ENCODE peak calls at places on chromosomes 7 and 10, in ten cellular contexts. L, J, Q, X, A, P, V, H, N and E are unnamed samples.

GRCh38 chr10:71985542-71986250 is 21.5 kb downstream of the CHST3 start:
- DNase-seq in A (no peak), J (no peak), V (no peak), Q (no peak), N (no peak), H (no peak), X (no peak), P (peak; percentile 49), L (no peak), E (no peak)

GRCh38 chr10:35641430-35642015 is 573 bp downstream of the FZD8 start:
- DNase-seq in A (peak; percentile 32), V (no peak), L (no peak), Q (no peak), P (no peak), X (no peak), H (no peak), J (peak; percentile 27), N (no peak), E (no peak)

GRCh38 chr10:43667736-43668371 is 19.2 kb upstream of the ZNF32 start:
- DNase-seq in A (no peak), H (no peak), N (no peak), J (no peak), L (no peak), V (no peak), Q (no peak), P (no peak), X (no peak), E (no peak)

GRCh38 chr10:68594405-68594804 is 34.3 kb downstream of the TET1 start:
- DNase-seq in A (peak; percentile 16), P (no peak), J (no peak), Q (no peak), V (no peak), X (no peak), L (no peak), N (no peak), H (no peak), E (no peak)

GRCh38 chr10:104301907-104302690 is 33.1 kb downstream of the GSTO2 start:
- DNase-seq in N (no peak), H (no peak), P (no peak), A (no peak), L (no peak), Q (no peak), X (no peak), J (no peak), V (no peak), E (no peak)

GRCh38 chr10:22321831-22322662 is 1.1 kb downstream of the BMI1 start:
- DNase-seq in A (peak; percentile 46), H (no peak), Q (no peak), P (peak; percentile 66), X (no peak), L (no peak), N (no peak), J (peak; percentile 34), V (no peak), E (peak; percentile 26)

GRCh38 chr10:73858013-73858708 is 16.2 kb downstream of the CAMK2G start:
- DNase-seq in N (peak; percentile 37), Q (no peak), X (no peak), H (no peak), V (no peak), L (no peak), A (no peak), P (no peak), J (no peak), E (no peak)

GRCh38 chr7:46839651-46840050 is 742.3 kb downstream of the TNS3 start:
- DNase-seq in P (no peak), L (no peak), Q (no peak), N (no peak), V (no peak), J (no peak), H (no peak), A (no peak), X (no peak), E (no peak)

GRCh38 chr10:125159486-125159931 is 854 bp downstream of the CTBP2 start:
- DNase-seq in A (no peak), J (peak; percentile 31), H (no peak), P (peak; percentile 67), N (no peak), X (no peak), V (no peak), Q (no peak), L (no peak), E (no peak)

GRCh38 chr7:154587812-154588211 is 415.1 kb downstream of the PAXIP1 start:
- DNase-seq in L (no peak), A (no peak), N (no peak), V (peak; percentile 35), P (no peak), H (no peak), Q (no peak), J (no peak), X (no peak), E (no peak)

GRCh38 chr7:73521636-73522080 is 435 bp downstream of the BAZ1B start:
- DNase-seq in A (peak; percentile 55), J (peak; percentile 64), N (no peak), L (no peak), Q (no peak), V (peak; percentile 61), X (no peak), P (peak; percentile 85), H (peak; percentile 38), E (no peak)

GRCh38 chr10:50807851-50808776 is 68.4 kb downstream of the ASAH2B start:
- DNase-seq in L (no peak), P (no peak), A (no peak), V (no peak), X (no peak), N (no peak), H (no peak), J (no peak), Q (no peak), E (no peak)

GRCh38 chr10:98013122-98013521 is 17.3 kb downstream of the CRTAC1 start:
- DNase-seq in Q (no peak), X (no peak), H (no peak), L (no peak), J (no peak), N (no peak), P (no peak), V (no peak), A (no peak), E (no peak)

GRCh38 chr10:4825868-4826787 is at the start of gene AKR1E2:
- DNase-seq in J (peak; percentile 98), A (peak; percentile 92), H (peak; percentile 59), X (peak; percentile 87), N (peak; percentile 56), V (no peak), Q (peak; percentile 61), P (peak; percentile 96), L (peak; percentile 60), E (peak; percentile 68)

GRCh38 chr10:7192831-7193348 is 217.9 kb downstream of the SFMBT2 start:
- DNase-seq in A (no peak), L (peak; percentile 45), Q (peak; percentile 53), X (no peak), N (no peak), J (no peak), V (no peak), H (peak; percentile 15), P (no peak), E (peak; percentile 15)

GRCh38 chr7:142908921-142909870 is 23.7 kb upstream of the TRPV6 start:
- DNase-seq in N (no peak), X (no peak), L (no peak), V (no peak), J (peak; percentile 70), A (peak; percentile 42), P (no peak), Q (no peak), H (no peak), E (no peak)

GRCh38 chr7:151005566-151005965 is 14.7 kb downstream of the NOS3 start:
- DNase-seq in N (no peak), P (no peak), V (no peak), A (no peak), X (no peak), Q (no peak), J (no peak), L (no peak), H (no peak), E (no peak)

GRCh38 chr10:74008212-74008731 is 10.4 kb downstream of the VCL start:
- DNase-seq in A (no peak), P (no peak), J (no peak), Q (no peak), L (no peak), N (no peak), X (peak; percentile 84), H (no peak), V (no peak), E (no peak)

GRCh38 chr7:123749537-123749857 is 694 bp upstream of the WASL start:
- DNase-seq in H (peak; percentile 4), P (no peak), N (no peak), Q (peak; percentile 16), A (no peak), V (no peak), J (peak; percentile 84), X (no peak), L (peak; percentile 4), E (no peak)

GRCh38 chr10:110618206-110618605 is 25.9 kb upstream of the RBM20 start:
- DNase-seq in A (no peak), X (no peak), J (no peak), L (no peak), H (no peak), Q (peak; percentile 33), P (no peak), N (no peak), V (no peak), E (no peak)

GRCh38 chr10:73262105-73262730 is 9.8 kb upstream of the MRPS16 start:
- DNase-seq in N (no peak), V (no peak), H (no peak), L (no peak), Q (no peak), X (peak; percentile 85), J (peak; percentile 68), P (no peak), A (no peak), E (no peak)

GRCh38 chr10:28125701-28126100 is 126.8 kb upstream of the ODAD2 start:
- DNase-seq in Q (no peak), N (no peak), P (no peak), H (no peak), L (no peak), X (peak; percentile 78), J (no peak), A (no peak), V (no peak), E (no peak)

GRCh38 chr10:86401588-86402282 is 35.1 kb upstream of the GRID1 start:
- DNase-seq in A (no peak), H (no peak), L (no peak), V (no peak), X (no peak), P (no peak), Q (peak; percentile 56), J (peak; percentile 47), N (no peak), E (no peak)

GRCh38 chr7:155590215-155591023 is 44.1 kb upstream of the CNPY1 start:
- DNase-seq in X (no peak), P (no peak), N (peak; percentile 49), V (no peak), A (peak; percentile 71), J (no peak), H (no peak), Q (no peak), L (no peak), E (no peak)

GRCh38 chr7:137928626-137929025 is 73.3 kb downstream of the CREB3L2 start:
- DNase-seq in X (no peak), L (no peak), Q (no peak), P (no peak), V (no peak), J (no peak), A (no peak), N (no peak), H (no peak), E (no peak)

GRCh38 chr7:78327718-78328117 is 529.1 kb downstream of the PHTF2 start:
- DNase-seq in L (no peak), A (no peak), N (no peak), P (no peak), H (no peak), Q (no peak), J (no peak), V (no peak), X (no peak), E (no peak)

GRCh38 chr10:100364735-100365391 is 17.8 kb downstream of the SCD start:
- DNase-seq in Q (no peak), H (no peak), J (peak; percentile 89), A (peak; percentile 86), L (no peak), V (peak; percentile 64), N (peak; percentile 59), X (peak; percentile 47), P (peak; percentile 90), E (no peak)

GRCh38 chr10:85280014-85280413 is 951.6 kb downstream of the CCSER2 start:
- DNase-seq in J (no peak), V (no peak), Q (no peak), N (no peak), H (no peak), X (no peak), L (no peak), A (peak; percentile 46), P (no peak), E (no peak)